ENCODE peak calls at places on chromosome 15, in seven cellular contexts. P is NCI-H774; X is Daoy; M is B cell; L is activated naive CD8-positive, alpha-beta T cell treated with anti-CD3 and anti-CD28 coated beads for 36 hours; Y is ACHN; S is left cardiac atrium. Q is an unnamed sample.

GRCh38 chr15:39434751-39435238 is 146.1 kb upstream of the THBS1 start:
- DNase-seq in M (no peak), L (no peak), P (no peak), Y (no peak), S (no peak), X (no peak), Q (no peak)

GRCh38 chr15:60000824-60001641 is 3.1 kb upstream of the FOXB1 start:
- DNase-seq in Y (no peak), L (no peak), S (no peak), X (no peak), M (no peak), P (no peak), Q (no peak)

GRCh38 chr15:35690698-35691116 is 144.7 kb upstream of the DPH6 start:
- DNase-seq in X (peak), M (no peak), L (no peak), S (peak), Y (no peak), P (no peak), Q (no peak)

GRCh38 chr15:50797926-50798325 is 32.4 kb upstream of the SPPL2A start:
- DNase-seq in L (no peak), P (no peak), M (no peak), X (no peak), Y (no peak), S (no peak), Q (no peak)

GRCh38 chr15:68536331-68537095 is 42.3 kb upstream of the CORO2B start:
- DNase-seq in L (no peak), M (no peak), S (no peak), X (peak), Y (peak), P (no peak), Q (no peak)

GRCh38 chr15:62969442-62970089 is 73.0 kb upstream of the TPM1 start:
- DNase-seq in L (no peak), Y (no peak), P (no peak), S (no peak), M (no peak), X (no peak), Q (no peak)

GRCh38 chr15:45456212-45457106 is 66.1 kb downstream of the SLC30A4 start:
- DNase-seq in P (no peak), X (peak), L (peak), Y (peak), M (no peak), S (peak), Q (peak)

GRCh38 chr15:42679285-42680141 is 57.4 kb downstream of the CDAN1 start:
- DNase-seq in L (no peak), M (no peak), X (no peak), Y (no peak), S (no peak), P (no peak), Q (no peak)

GRCh38 chr15:70032509-70032908 is 65.2 kb downstream of the TLE3 start:
- DNase-seq in L (no peak), S (no peak), Y (no peak), P (no peak), X (no peak), M (no peak), Q (peak)

GRCh38 chr15:56410712-56411111 is 45.5 kb downstream of the TEX9 start:
- DNase-seq in X (no peak), Y (no peak), M (no peak), L (no peak), P (no peak), S (no peak), Q (no peak)

GRCh38 chr15:43939070-43939469 is 112.3 kb downstream of the WDR76 start:
- DNase-seq in M (no peak), P (no peak), Y (peak), L (no peak), X (no peak), S (no peak), Q (no peak)

GRCh38 chr15:25188051-25188450 is 233.3 kb downstream of the SNRPN start:
- DNase-seq in Y (no peak), M (no peak), S (no peak), P (no peak), L (no peak), X (no peak), Q (no peak)

GRCh38 chr15:65363306-65363705 is 14.5 kb downstream of the IGDCC3 start:
- DNase-seq in L (no peak), X (no peak), M (no peak), Y (no peak), P (no peak), S (no peak), Q (no peak)

GRCh38 chr15:36370735-36371115 is 208.7 kb upstream of the CDIN1 start:
- DNase-seq in P (no peak), S (no peak), L (no peak), M (no peak), Y (no peak), X (peak), Q (no peak)

Q was measured in Peyer's patch.